ENCODE peak calls at places on chromosome X, in seven cellular contexts. V, K, L, Q, A, C and J are unnamed samples. For H3K4me1 and H3K27me3, the result is how much of the 10 kb centered on the place peaks cover.

GRCh38 chrX:67612231-67612630 is 68.4 kb downstream of the AR start:
- DNase-seq in V (no peak), K (no peak), L (no peak), Q (peak), A (no peak), C (no peak), J (no peak)

GRCh38 chrX:48071064-48071985 is at the start of gene ZNF630:
- DNase-seq in V (peak), K (peak), L (no peak), Q (peak), A (peak), C (peak), J (peak)

GRCh38 chrX:17377795-17378194 is 2.8 kb downstream of the NHS start:
- DNase-seq in V (no peak), K (no peak), L (no peak), Q (no peak), A (no peak), C (no peak), J (no peak)

GRCh38 chrX:349702-350101 is 31.1 kb upstream of the GTPBP6 start:
- DNase-seq in V (no peak), K (no peak), L (no peak), Q (no peak), A (no peak), C (no peak), J (no peak)

GRCh38 chrX:123869488-123869887 is 9.6 kb downstream of the XIAP start:
- DNase-seq in V (no peak), K (no peak), L (no peak), Q (peak), A (no peak), C (no peak), J (no peak)

GRCh38 chrX:103685396-103685795 is 1.1 kb downstream of the MORF4L2 start:
- DNase-seq in V (peak), K (no peak), L (no peak), Q (no peak), A (no peak), C (no peak), J (no peak)

GRCh38 chrX:45009371-45010000 is 136.5 kb downstream of the KDM6A start:
- DNase-seq in V (no peak), K (no peak), L (no peak), Q (peak), A (no peak), C (no peak), J (no peak)

GRCh38 chrX:85303544-85303943 is 59.8 kb downstream of the ZNF711 start:
- DNase-seq in V (no peak), K (no peak), L (no peak), Q (no peak), A (no peak), C (no peak), J (no peak)

GRCh38 chrX:47815901-47816845 is 20.5 kb upstream of the ZNF81 start:
- DNase-seq in V (peak), K (no peak), L (no peak), Q (no peak), A (no peak), C (no peak), J (no peak)

GRCh38 chrX:21973321-21974010 is 33.0 kb downstream of the SMS start:
- DNase-seq in V (no peak), K (no peak), L (no peak), Q (no peak), A (no peak), C (no peak), J (no peak)

GRCh38 chrX:46979340-46979739 is 67.1 kb downstream of the JADE3 start:
- DNase-seq in V (peak), K (no peak), L (peak), Q (peak), A (no peak), C (no peak), J (no peak)

GRCh38 chrX:47637546-47638195 is 7.9 kb upstream of the CFP start:
- DNase-seq in V (peak), K (no peak), L (no peak), Q (no peak), A (no peak), C (no peak), J (peak)

DNA sequence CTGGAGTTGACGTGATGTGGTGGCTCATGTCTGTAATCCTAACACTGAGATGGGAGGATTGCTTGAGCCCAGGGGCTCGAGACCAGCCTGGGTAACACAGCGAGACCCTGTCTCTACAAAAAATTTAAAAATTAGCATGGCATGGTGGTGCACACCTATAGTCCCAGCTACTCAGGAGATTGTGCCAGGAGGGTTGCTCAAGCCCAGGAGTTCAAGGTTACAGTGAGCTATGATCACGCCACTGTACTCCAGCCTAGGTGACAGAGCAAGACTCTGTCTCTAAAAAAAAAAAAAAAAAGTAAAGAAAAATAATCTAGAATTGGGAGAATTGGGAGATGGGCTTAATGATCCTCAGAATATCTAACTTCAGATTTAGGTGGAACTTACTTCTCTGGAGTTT is 51.1 kb downstream of the MSN start:
- DNase-seq in V (no peak), K (no peak), L (no peak), Q (no peak), A (no peak), C (no peak), J (no peak)
- H3K4me1 ChIP-seq in V (under half), K (half or more), L (under half), Q (under half), A (under half), C (under half), J (under half)

GRCh38 chrX:134431894-134432293 is 28.1 kb upstream of the HPRT1 start:
- DNase-seq in V (peak), K (no peak), L (no peak), Q (peak), A (no peak), C (no peak), J (no peak)

GRCh38 chrX:134435894-134436293 is 24.1 kb upstream of the HPRT1 start:
- DNase-seq in V (no peak), K (no peak), L (no peak), Q (no peak), A (no peak), C (no peak), J (no peak)
- H3K27me3 ChIP-seq in V (under half), K (under half), L (under half), Q (under half), A (under half), C (under half), J (under half)

GRCh38 chrX:1493877-1494510 is 41.3 kb upstream of the ASMTL start:
- DNase-seq in V (no peak), K (no peak), L (no peak), Q (no peak), A (no peak), C (no peak), J (no peak)
- H3K4me3 ChIP-seq in V (no peak), K (no peak), L (no peak), Q (no peak), A (no peak), C (no peak), J (no peak)

DNA sequence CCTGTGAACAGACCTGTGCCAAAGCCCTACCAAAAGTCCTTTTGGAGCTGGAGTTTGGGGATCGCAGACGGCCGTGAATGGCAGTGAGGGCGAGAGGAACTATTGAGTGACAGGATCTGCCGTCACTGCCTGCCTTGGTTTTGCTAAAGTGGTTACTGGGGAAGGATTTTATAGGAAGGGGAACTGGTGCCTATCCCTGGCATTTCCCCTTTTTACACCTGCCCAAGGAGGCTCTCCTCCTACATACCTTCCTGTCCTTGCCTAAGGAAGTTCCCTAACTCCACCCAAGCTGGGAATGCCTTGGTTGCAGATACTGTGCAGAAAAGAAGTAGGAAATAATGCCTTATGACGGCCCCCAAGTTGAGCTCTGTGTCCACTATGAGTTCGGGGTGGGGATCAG is 14.5 kb downstream of the LONRF3 start:
- DNase-seq in V (no peak), K (no peak), L (no peak), Q (no peak), A (no peak), C (no peak), J (no peak)
- H3K4me1 ChIP-seq in V (under half), K (under half), L (under half), Q (under half), A (under half), C (under half), J (under half)

GRCh38 chrX:129679856-129680255 is 25.1 kb upstream of the APLN start:
- DNase-seq in V (no peak), K (no peak), L (no peak), Q (peak), A (no peak), C (no peak), J (no peak)

GRCh38 chrX:129678881-129679195 is 24.1 kb upstream of the APLN start:
- DNase-seq in V (no peak), K (no peak), L (no peak), Q (no peak), A (no peak), C (no peak), J (no peak)

GRCh38 chrX:129686422-129686948 is 31.7 kb upstream of the APLN start:
- DNase-seq in V (peak), K (no peak), L (no peak), Q (peak), A (no peak), C (no peak), J (no peak)

GRCh38 chrX:129678176-129678880 is 23.6 kb upstream of the APLN start:
- DNase-seq in V (no peak), K (peak), L (no peak), Q (no peak), A (peak), C (peak), J (peak)

GRCh38 chrX:129682979-129683378 is 28.2 kb upstream of the APLN start:
- DNase-seq in V (no peak), K (no peak), L (no peak), Q (no peak), A (no peak), C (no peak), J (no peak)
- H3K27me3 ChIP-seq in V (under half), K (under half), L (under half), Q (under half), A (under half), C (under half), J (under half)

DNA sequence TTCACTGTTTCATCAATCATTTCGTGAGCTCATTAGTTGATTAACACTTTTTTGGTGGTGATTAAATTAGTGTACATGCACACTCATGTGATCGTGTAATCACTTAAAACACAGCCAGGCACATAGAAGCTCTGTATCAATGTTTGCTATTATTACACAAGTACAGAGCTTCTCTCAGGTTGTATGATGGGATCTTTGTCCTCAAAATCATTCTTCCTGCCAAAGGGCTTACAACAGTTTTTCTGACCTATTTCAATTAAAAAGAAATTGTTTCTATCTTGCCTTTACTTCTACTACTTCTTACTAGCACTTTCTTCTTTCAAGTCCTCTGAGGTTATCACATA is 145.1 kb downstream of the AMELX start:
- DNase-seq in V (no peak), K (no peak), L (no peak), Q (no peak), A (no peak), C (no peak), J (no peak)
- H3K4me3 ChIP-seq in V (no peak), K (no peak), L (no peak), Q (no peak), A (no peak), C (no peak), J (no peak)

GRCh38 chrX:13666836-13667235 is 13.9 kb downstream of the TCEANC start:
- DNase-seq in V (peak), K (no peak), L (no peak), Q (no peak), A (no peak), C (peak), J (no peak)
- H3K4me1 ChIP-seq in V (under half), K (under half), L (under half), Q (under half), A (under half), C (under half), J (under half)

GRCh38 chrX:133881011-133881410 is 104.4 kb downstream of the GPC3 start:
- DNase-seq in V (no peak), K (no peak), L (no peak), Q (no peak), A (no peak), C (no peak), J (no peak)
- H3K27me3 ChIP-seq in V (under half), K (under half), L (under half), Q (under half), A (under half), C (under half), J (under half)

GRCh38 chrX:40099046-40099968 is 1.5 kb upstream of the BCOR start:
- DNase-seq in V (no peak), K (peak), L (no peak), Q (no peak), A (peak), C (peak), J (peak)

GRCh38 chrX:40100537-40101429 is 3.0 kb upstream of the BCOR start:
- DNase-seq in V (no peak), K (no peak), L (no peak), Q (no peak), A (no peak), C (no peak), J (no peak)

GRCh38 chrX:40101430-40101802 is 3.7 kb upstream of the BCOR start:
- DNase-seq in V (no peak), K (no peak), L (no peak), Q (no peak), A (no peak), C (no peak), J (no peak)

GRCh38 chrX:40098264-40099045 is 697 bp upstream of the BCOR start:
- DNase-seq in V (peak), K (peak), L (no peak), Q (no peak), A (peak), C (peak), J (no peak)

GRCh38 chrX:40100141-40100536 is 2.4 kb upstream of the BCOR start:
- DNase-seq in V (peak), K (no peak), L (no peak), Q (no peak), A (no peak), C (peak), J (no peak)
- H3K4me3 ChIP-seq in V (no peak), K (no peak), L (peak), Q (no peak), A (no peak), C (no peak), J (peak)